ENCODE peak calls at places on chromosome 18, in five cellular contexts. One of them, this sample, is unnamed.

GRCh38 chr18:62105373-62105772 is 81.5 kb downstream of the PIGN start:
- DNase-seq in heart right ventricle: no peak
- DNase-seq in ovary: no peak
- DNase-seq in esophagus muscularis mucosa: no peak
- DNase-seq in psoas muscle: no peak
- DNase-seq in this sample: no peak

GRCh38 chr18:59266019-59266369 is 7.3 kb downstream of the RAX start:
- DNase-seq in heart right ventricle: no peak
- DNase-seq in ovary: no peak
- DNase-seq in esophagus muscularis mucosa: no peak
- DNase-seq in psoas muscle: no peak
- DNase-seq in this sample: no peak

GRCh38 chr18:50182516-50182915 is 12.4 kb downstream of the MYO5B start:
- DNase-seq in heart right ventricle: no peak
- DNase-seq in ovary: no peak
- DNase-seq in esophagus muscularis mucosa: no peak
- DNase-seq in psoas muscle: no peak
- DNase-seq in this sample: no peak

GRCh38 chr18:58633874-58634273 is 5.0 kb upstream of the ALPK2 start:
- DNase-seq in heart right ventricle: no peak
- DNase-seq in ovary: no peak
- DNase-seq in esophagus muscularis mucosa: no peak
- DNase-seq in psoas muscle: no peak
- DNase-seq in this sample: no peak

GRCh38 chr18:33951031-33951430 is 273.7 kb downstream of the NOL4 start:
- DNase-seq in heart right ventricle: no peak
- DNase-seq in ovary: no peak
- DNase-seq in esophagus muscularis mucosa: no peak
- DNase-seq in psoas muscle: no peak
- DNase-seq in this sample: no peak

GRCh38 chr18:69889009-69889408 is 58.7 kb downstream of the CD226 start:
- DNase-seq in heart right ventricle: no peak
- DNase-seq in ovary: no peak
- DNase-seq in esophagus muscularis mucosa: no peak
- DNase-seq in psoas muscle: no peak
- DNase-seq in this sample: no peak

GRCh38 chr18:54388203-54389142 is 30.8 kb downstream of the C18orf54 start:
- DNase-seq in heart right ventricle: no peak
- DNase-seq in ovary: no peak
- DNase-seq in esophagus muscularis mucosa: no peak
- DNase-seq in psoas muscle: no peak
- DNase-seq in this sample: peak

GRCh38 chr18:77123313-77124231 is 9.0 kb downstream of the MBP start:
- DNase-seq in heart right ventricle: no peak
- DNase-seq in ovary: no peak
- DNase-seq in esophagus muscularis mucosa: no peak
- DNase-seq in psoas muscle: no peak
- DNase-seq in this sample: no peak

GRCh38 chr18:76130845-76131244 is 364.2 kb downstream of the ZNF516 start:
- DNase-seq in heart right ventricle: no peak
- DNase-seq in ovary: peak
- DNase-seq in esophagus muscularis mucosa: peak
- DNase-seq in psoas muscle: peak
- DNase-seq in this sample: no peak

GRCh38 chr18:65990944-65991708 is 240.3 kb downstream of the CDH7 start:
- DNase-seq in heart right ventricle: no peak
- DNase-seq in ovary: no peak
- DNase-seq in esophagus muscularis mucosa: no peak
- DNase-seq in psoas muscle: no peak
- DNase-seq in this sample: no peak

GRCh38 chr18:54043484-54044256 is 180.8 kb downstream of the MBD2 start:
- DNase-seq in heart right ventricle: no peak
- DNase-seq in ovary: no peak
- DNase-seq in esophagus muscularis mucosa: no peak
- DNase-seq in psoas muscle: no peak
- DNase-seq in this sample: no peak

GRCh38 chr18:56977284-56977683 is 169.6 kb upstream of the BOD1L2 start:
- DNase-seq in heart right ventricle: no peak
- DNase-seq in ovary: no peak
- DNase-seq in esophagus muscularis mucosa: no peak
- DNase-seq in psoas muscle: no peak
- DNase-seq in this sample: no peak

GRCh38 chr18:11819938-11820337 is 31.3 kb upstream of the CHMP1B start:
- DNase-seq in heart right ventricle: no peak
- DNase-seq in ovary: no peak
- DNase-seq in esophagus muscularis mucosa: no peak
- DNase-seq in psoas muscle: no peak
- DNase-seq in this sample: no peak

GRCh38 chr18:9834551-9834950 is 51.2 kb upstream of the TXNDC2 start:
- DNase-seq in heart right ventricle: no peak
- DNase-seq in ovary: no peak
- DNase-seq in esophagus muscularis mucosa: no peak
- DNase-seq in psoas muscle: no peak
- DNase-seq in this sample: no peak
- H3K4me3 ChIP-seq in heart right ventricle: no peak
- H3K4me3 ChIP-seq in ovary: no peak
- H3K4me3 ChIP-seq in esophagus muscularis mucosa: no peak
- H3K4me3 ChIP-seq in psoas muscle: no peak
- H3K4me3 ChIP-seq in this sample: no peak

DNA sequence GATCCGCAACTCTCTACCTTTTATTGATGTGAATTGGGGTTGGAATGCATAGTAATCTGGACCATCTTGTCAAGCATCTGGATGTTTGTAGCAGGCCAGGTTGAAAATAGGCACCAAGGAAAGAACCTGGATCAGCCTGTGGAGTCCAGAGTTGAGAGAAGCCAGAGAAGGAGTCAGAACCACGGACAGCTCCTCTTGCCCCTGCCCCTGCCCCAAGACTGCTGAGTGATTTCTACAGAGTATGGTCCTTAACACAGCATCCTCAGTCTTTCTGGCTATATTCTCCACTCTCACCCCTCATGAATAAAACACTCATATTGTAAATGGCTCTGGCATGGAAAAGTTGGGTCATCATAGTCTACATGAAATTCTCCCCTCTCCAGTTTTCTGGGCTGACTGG is 154.6 kb downstream of the LOXHD1 start:
- DNase-seq in heart right ventricle: no peak
- DNase-seq in ovary: no peak
- DNase-seq in esophagus muscularis mucosa: no peak
- DNase-seq in psoas muscle: no peak
- DNase-seq in this sample: no peak
- TF ChIP-seq CTCF in heart right ventricle: no peak
- TF ChIP-seq CTCF in ovary: no peak
- TF ChIP-seq CTCF in esophagus muscularis mucosa: no peak
- TF ChIP-seq CTCF in psoas muscle: no peak
- TF ChIP-seq CTCF in this sample: no peak

GRCh38 chr18:48942554-48943261 is 8.1 kb downstream of the SMAD7 start:
- DNase-seq in heart right ventricle: no peak
- DNase-seq in ovary: no peak
- DNase-seq in esophagus muscularis mucosa: no peak
- DNase-seq in psoas muscle: peak
- DNase-seq in this sample: no peak
- H3K4me3 ChIP-seq in heart right ventricle: no peak
- H3K4me3 ChIP-seq in ovary: no peak
- H3K4me3 ChIP-seq in esophagus muscularis mucosa: peak
- H3K4me3 ChIP-seq in psoas muscle: peak
- H3K4me3 ChIP-seq in this sample: no peak

GRCh38 chr18:35511833-35512232 is 14.1 kb upstream of the INO80C start:
- DNase-seq in heart right ventricle: no peak
- DNase-seq in ovary: no peak
- DNase-seq in esophagus muscularis mucosa: no peak
- DNase-seq in psoas muscle: no peak
- DNase-seq in this sample: no peak
- TF ChIP-seq CTCF in heart right ventricle: no peak
- TF ChIP-seq CTCF in ovary: no peak
- TF ChIP-seq CTCF in esophagus muscularis mucosa: no peak
- TF ChIP-seq CTCF in psoas muscle: no peak
- TF ChIP-seq CTCF in this sample: no peak

This sample was measured in BE2C.